ENCODE peak calls at places on chromosome 3, in four cellular contexts. O is HepG2, F is H1, K is tibial nerve. G is an unnamed sample.

GRCh38 chr3:182837855-182838454 is 44.7 kb downstream of the ATP11B start:
- DNase-seq in K (no peak), F (no peak), O (peak; percentile 20), G (no peak)

GRCh38 chr3:154040283-154040682 is 80.9 kb upstream of the ARHGEF26 start:
- DNase-seq in K (no peak), F (no peak), O (peak; percentile 23), G (no peak)

GRCh38 chr3:30749230-30749629 is 142.8 kb downstream of the TGFBR2 start:
- DNase-seq in O (no peak), K (no peak), F (no peak), G (no peak)

GRCh38 chr3:194198938-194199337 is 63.0 kb downstream of the HES1 start:
- DNase-seq in F (no peak), O (no peak), K (no peak), G (no peak)

GRCh38 chr3:42080452-42080872 is 10.7 kb upstream of the TRAK1 start:
- DNase-seq in O (peak; percentile 83), F (no peak), K (no peak), G (no peak)

GRCh38 chr3:127423856-127424765 is 136.3 kb upstream of the PRR20G start:
- DNase-seq in F (peak; percentile 45), O (no peak), K (no peak), G (peak; percentile 55)

GRCh38 chr3:158106773-158107461 is 697 bp upstream of the SHOX2 start:
- DNase-seq in K (peak; percentile 42), F (peak; percentile 75), O (no peak), G (no peak)

GRCh38 chr3:195405646-195406045 is 37.2 kb downstream of the ACAP2 start:
- DNase-seq in K (no peak), O (no peak), F (no peak), G (no peak)

GRCh38 chr3:99505646-99506269 is 132.6 kb upstream of the COL8A1 start:
- DNase-seq in K (peak; percentile 68), F (no peak), O (no peak), G (no peak)

GRCh38 chr3:32705232-32705631 is 20.2 kb downstream of the CNOT10 start:
- DNase-seq in O (no peak), K (no peak), F (no peak), G (no peak)

GRCh38 chr3:32709346-32709745 is 24.4 kb downstream of the CNOT10 start:
- DNase-seq in F (no peak), O (no peak), K (no peak), G (no peak)

GRCh38 chr3:32707026-32707370 is 22.0 kb downstream of the CNOT10 start:
- DNase-seq in F (no peak), O (no peak), K (no peak), G (no peak)

GRCh38 chr3:32706348-32707025 is 21.5 kb downstream of the CNOT10 start:
- DNase-seq in F (no peak), O (no peak), K (no peak), G (no peak)

DNA sequence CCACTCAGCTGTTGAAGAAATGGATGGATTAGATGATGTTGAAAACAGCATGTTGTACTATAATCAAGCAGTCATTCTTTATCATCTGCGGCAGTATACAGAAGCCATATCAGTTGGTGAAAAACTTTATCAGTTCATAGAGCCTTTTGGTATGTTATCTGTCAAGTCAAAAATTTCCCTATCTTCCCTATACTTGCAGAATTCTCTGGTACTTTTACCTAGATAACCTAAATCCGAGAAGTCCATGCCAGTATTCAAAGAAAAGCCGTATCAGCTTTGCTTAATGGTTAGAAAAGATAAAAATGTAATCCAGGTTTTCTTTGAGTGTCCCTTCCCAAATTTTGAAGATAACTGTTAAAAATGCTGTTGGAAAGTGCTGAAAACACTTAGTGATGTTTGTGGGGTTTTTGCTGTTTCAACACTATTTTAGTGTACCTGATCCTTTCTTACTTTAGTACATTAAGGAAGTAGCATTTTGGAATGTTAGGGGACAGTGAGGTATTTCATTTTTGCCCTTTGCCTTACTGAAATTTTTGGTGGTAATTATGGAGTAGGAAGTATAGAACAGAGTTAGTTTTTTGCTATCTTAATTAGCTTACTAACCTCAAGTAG is 23.8 kb downstream of the CNOT10 start:
- DNase-seq in O (no peak), F (no peak), K (no peak), G (no peak)
- TF ChIP-seq EP300 in O (no peak), F (no peak), K (no peak), G (no peak)

GRCh38 chr3:2097641-2098191 is 950 bp upstream of the CNTN4 start:
- DNase-seq in K (no peak), O (no peak), F (no peak), G (no peak)

GRCh38 chr3:2099028-2099671 is 484 bp downstream of the CNTN4 start:
- DNase-seq in O (no peak), F (peak; percentile 79), K (no peak), G (no peak)

GRCh38 chr3:2098398-2099027 is at the start of gene CNTN4:
- DNase-seq in K (peak; percentile 46), O (peak; percentile 24), F (peak; percentile 81), G (no peak)

GRCh38 chr3:2094941-2095340 is 3.7 kb upstream of the CNTN4 start:
- DNase-seq in O (no peak), K (no peak), F (no peak), G (no peak)

GRCh38 chr3:2096196-2096595 is 2.5 kb upstream of the CNTN4 start:
- DNase-seq in K (no peak), F (no peak), O (no peak), G (no peak)
- H3K27me3 ChIP-seq in K (no peaks in the 10 kb centered on the region), F (peaks cover 38% of the 10 kb centered on the region), O (peaks cover 22% of the 10 kb centered on the region), G (no peaks in the 10 kb centered on the region)

DNA sequence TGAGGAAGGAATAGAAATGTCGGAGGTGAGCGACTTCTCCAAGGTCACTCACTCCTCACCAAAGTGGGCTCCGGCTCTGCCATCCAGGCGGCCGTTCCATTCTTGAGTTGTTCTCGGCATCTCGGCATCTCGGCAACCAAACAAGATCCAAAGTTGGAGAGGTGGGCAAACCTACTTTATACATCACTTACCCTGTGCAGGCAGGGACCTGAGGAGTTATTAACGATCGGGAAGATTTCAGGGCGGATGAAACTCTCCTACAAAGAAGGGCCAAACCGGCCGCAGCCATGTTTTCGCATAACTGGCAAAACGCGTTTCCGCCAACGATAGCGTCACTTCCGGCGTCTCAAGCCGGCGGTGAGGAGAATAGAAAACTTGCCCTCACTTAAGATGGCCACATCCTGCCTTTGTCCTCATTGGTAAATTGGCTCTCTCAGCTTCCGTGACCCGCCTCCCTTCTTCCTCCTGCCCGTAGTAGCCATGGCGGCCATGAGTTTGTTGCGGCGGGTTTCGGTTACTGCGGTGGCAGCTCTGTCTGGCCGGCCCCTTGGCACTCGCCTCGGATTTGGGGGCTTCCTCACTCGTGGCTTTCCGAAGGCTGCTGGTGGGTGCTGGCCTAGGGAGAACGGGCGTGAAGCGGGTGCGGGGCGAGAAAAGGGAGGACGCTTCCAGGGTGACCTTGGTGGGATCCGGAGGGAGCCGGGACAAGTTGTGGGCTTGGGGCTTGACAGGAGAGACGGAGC is at the start of the genes MRPL47 and NDUFB5:
- DNase-seq in O (peak; percentile 95), K (peak; percentile 96), F (peak; percentile 92), G (peak; percentile 98)
- TF ChIP-seq EP300 in O (no peak), K (peak; percentile 96), F (no peak), G (no peak)

GRCh38 chr3:128572644-128573105 is 77.9 kb downstream of the RPN1 start:
- DNase-seq in K (no peak), O (peak; percentile 40), F (peak; percentile 65), G (no peak)
- H3K27me3 ChIP-seq in K (peaks cover 25% of the 10 kb centered on the region), O (peaks cover 59% of the 10 kb centered on the region), F (no peaks in the 10 kb centered on the region), G (no peaks in the 10 kb centered on the region)

DNA sequence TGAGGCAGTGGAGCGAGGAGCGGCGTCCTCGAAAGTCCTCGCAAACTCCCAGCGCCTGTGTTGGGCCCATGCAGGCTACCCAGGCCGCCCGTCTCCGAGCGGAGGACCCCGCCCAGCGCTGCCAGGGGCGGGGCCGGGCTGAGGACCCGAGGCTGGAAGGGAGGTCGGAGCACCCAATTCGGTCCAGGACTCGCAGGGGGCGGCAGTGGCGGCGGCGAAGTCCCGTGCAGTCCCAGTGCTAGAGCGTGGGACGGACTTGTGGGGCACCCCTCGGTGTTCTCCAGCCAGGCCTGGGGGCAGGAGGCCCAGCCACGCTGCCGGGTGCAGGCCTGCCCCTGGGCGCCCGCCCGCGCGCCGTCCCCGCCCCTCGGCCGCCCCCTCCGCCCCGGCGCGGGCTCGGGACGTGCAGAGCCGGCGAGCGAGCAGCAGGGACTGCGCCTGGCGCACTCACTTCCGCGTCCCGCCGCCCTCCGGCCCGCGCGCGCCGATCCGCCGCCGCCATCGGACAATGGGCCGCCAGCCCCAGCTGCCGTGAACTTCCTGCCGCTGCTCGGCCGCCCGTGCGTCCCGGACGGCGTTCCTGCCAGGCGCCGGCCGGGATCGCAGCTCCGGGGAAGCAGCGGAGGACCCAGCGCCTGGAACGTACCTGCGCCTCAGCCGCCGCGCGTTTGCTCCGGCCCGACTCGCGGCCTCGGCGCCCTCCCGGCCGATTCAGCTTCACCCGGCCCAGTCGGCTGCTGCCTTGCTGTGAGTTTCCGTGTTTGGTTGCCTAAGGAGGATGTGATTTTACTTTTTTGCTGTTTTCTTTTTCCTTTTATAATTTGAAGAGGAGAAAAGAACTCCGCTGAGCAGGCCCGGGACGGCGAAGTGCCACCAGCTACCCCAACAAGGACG is 596 bp upstream of the LIMD1 start:
- DNase-seq in O (peak; percentile 67), K (peak; percentile 26), F (peak; percentile 88), G (no peak)
- TF ChIP-seq EP300 in O (no peak), K (no peak), F (no peak), G (no peak)

G was measured in esophagus muscularis mucosa.